ENCODE peak calls at places on chromosome 19, in five cellular contexts. One of them, this sample, is unnamed.

GRCh38 chr19:42469311-42470239 is 26.8 kb upstream of the CXCL17 start:
- DNase-seq in psoas muscle: no peak
- DNase-seq in cardiac muscle cell: no peak
- DNase-seq in BJ: no peak
- DNase-seq in RWPE1: no peak
- DNase-seq in this sample: no peak

GRCh38 chr19:41175825-41176734 is 16.9 kb upstream of the CYP2S1 start:
- DNase-seq in BJ: peak
- DNase-seq in cardiac muscle cell: peak
- DNase-seq in psoas muscle: no peak
- DNase-seq in RWPE1: peak
- DNase-seq in this sample: peak

GRCh38 chr19:11138659-11139526 is 16.7 kb downstream of the SPC24 start:
- DNase-seq in psoas muscle: peak
- DNase-seq in BJ: peak
- DNase-seq in RWPE1: peak
- DNase-seq in cardiac muscle cell: peak
- DNase-seq in this sample: no peak

GRCh38 chr19:3176715-3177501 is 1.7 kb upstream of the S1PR4 start:
- DNase-seq in cardiac muscle cell: no peak
- DNase-seq in RWPE1: peak
- DNase-seq in psoas muscle: no peak
- DNase-seq in BJ: peak
- DNase-seq in this sample: no peak

GRCh38 chr19:14149509-14149994 is 13.2 kb upstream of the ASF1B start:
- DNase-seq in BJ: no peak
- DNase-seq in cardiac muscle cell: no peak
- DNase-seq in psoas muscle: peak
- DNase-seq in RWPE1: no peak
- DNase-seq in this sample: no peak

GRCh38 chr19:33304760-33305647 is 2.7 kb upstream of the CEBPA start:
- DNase-seq in cardiac muscle cell: no peak
- DNase-seq in RWPE1: no peak
- DNase-seq in BJ: no peak
- DNase-seq in psoas muscle: no peak
- DNase-seq in this sample: no peak

GRCh38 chr19:10961073-10961762 is 388 bp downstream of the SMARCA4 start:
- DNase-seq in RWPE1: peak
- DNase-seq in BJ: no peak
- DNase-seq in psoas muscle: peak
- DNase-seq in cardiac muscle cell: peak
- DNase-seq in this sample: no peak

GRCh38 chr19:41746593-41747227 is 8.6 kb upstream of the CEACAM6 start:
- DNase-seq in RWPE1: peak
- DNase-seq in cardiac muscle cell: no peak
- DNase-seq in BJ: no peak
- DNase-seq in psoas muscle: no peak
- DNase-seq in this sample: peak

GRCh38 chr19:57406516-57407123 is 4.3 kb upstream of the ZNF17 start:
- DNase-seq in RWPE1: peak
- DNase-seq in cardiac muscle cell: peak
- DNase-seq in psoas muscle: peak
- DNase-seq in BJ: no peak
- DNase-seq in this sample: no peak

GRCh38 chr19:3983936-3984583 is 1.2 kb downstream of the EEF2 start:
- DNase-seq in RWPE1: no peak
- DNase-seq in BJ: no peak
- DNase-seq in cardiac muscle cell: no peak
- DNase-seq in psoas muscle: peak
- DNase-seq in this sample: no peak

GRCh38 chr19:11738746-11739620 is at the start of gene ZNF823:
- DNase-seq in cardiac muscle cell: peak
- DNase-seq in BJ: peak
- DNase-seq in RWPE1: peak
- DNase-seq in psoas muscle: peak
- DNase-seq in this sample: peak

GRCh38 chr19:12938536-12939291 is at the start of gene CALR:
- DNase-seq in BJ: no peak
- DNase-seq in psoas muscle: peak
- DNase-seq in cardiac muscle cell: no peak
- DNase-seq in RWPE1: no peak
- DNase-seq in this sample: no peak

GRCh38 chr19:34998777-34999497 is 1.2 kb upstream of the GRAMD1A start:
- DNase-seq in cardiac muscle cell: peak
- DNase-seq in BJ: no peak
- DNase-seq in psoas muscle: peak
- DNase-seq in RWPE1: no peak
- DNase-seq in this sample: no peak

GRCh38 chr19:43675269-43675879 is 5.4 kb upstream of the PLAUR start:
- DNase-seq in cardiac muscle cell: no peak
- DNase-seq in psoas muscle: no peak
- DNase-seq in RWPE1: peak
- DNase-seq in BJ: no peak
- DNase-seq in this sample: no peak

GRCh38 chr19:52398091-52398461 is 427 bp downstream of the ZNF528 start:
- DNase-seq in BJ: no peak
- DNase-seq in cardiac muscle cell: peak
- DNase-seq in RWPE1: peak
- DNase-seq in psoas muscle: peak
- DNase-seq in this sample: no peak

GRCh38 chr19:40607311-40607871 is 6.2 kb downstream of the LTBP4 start:
- DNase-seq in RWPE1: no peak
- DNase-seq in cardiac muscle cell: no peak
- DNase-seq in BJ: no peak
- DNase-seq in psoas muscle: no peak
- DNase-seq in this sample: no peak

GRCh38 chr19:3281026-3281425 is 56.6 kb downstream of the CELF5 start:
- DNase-seq in BJ: no peak
- DNase-seq in RWPE1: no peak
- DNase-seq in psoas muscle: no peak
- DNase-seq in cardiac muscle cell: no peak
- DNase-seq in this sample: no peak

GRCh38 chr19:47232422-47233211 is 1.6 kb upstream of the BBC3 start:
- DNase-seq in RWPE1: peak
- DNase-seq in cardiac muscle cell: no peak
- DNase-seq in BJ: peak
- DNase-seq in psoas muscle: no peak
- DNase-seq in this sample: peak

GRCh38 chr19:51096473-51097165 is 11.6 kb downstream of the CTU1 start:
- DNase-seq in BJ: no peak
- DNase-seq in psoas muscle: no peak
- DNase-seq in cardiac muscle cell: no peak
- DNase-seq in RWPE1: no peak
- DNase-seq in this sample: no peak

GRCh38 chr19:55391702-55392615 is 6.2 kb downstream of the RPL28 start:
- DNase-seq in psoas muscle: no peak
- DNase-seq in cardiac muscle cell: no peak
- DNase-seq in BJ: no peak
- DNase-seq in RWPE1: no peak
- DNase-seq in this sample: no peak

GRCh38 chr19:13017306-13018036 is 22.2 kb downstream of the NFIX start:
- DNase-seq in cardiac muscle cell: no peak
- DNase-seq in RWPE1: no peak
- DNase-seq in BJ: no peak
- DNase-seq in psoas muscle: no peak
- DNase-seq in this sample: no peak

GRCh38 chr19:42407085-42407815 is 17.2 kb upstream of the CNFN start:
- DNase-seq in psoas muscle: peak
- DNase-seq in BJ: no peak
- DNase-seq in cardiac muscle cell: no peak
- DNase-seq in RWPE1: no peak
- DNase-seq in this sample: no peak

GRCh38 chr19:55550321-55550650 is 4.9 kb upstream of the SBK3 start:
- DNase-seq in BJ: no peak
- DNase-seq in cardiac muscle cell: no peak
- DNase-seq in psoas muscle: no peak
- DNase-seq in RWPE1: no peak
- DNase-seq in this sample: no peak

GRCh38 chr19:36668646-36669045 is 2.0 kb upstream of the ZNF461 start:
- DNase-seq in BJ: no peak
- DNase-seq in RWPE1: no peak
- DNase-seq in cardiac muscle cell: no peak
- DNase-seq in psoas muscle: no peak
- DNase-seq in this sample: no peak

GRCh38 chr19:53865918-53866696 is 1.6 kb upstream of the MYADM start:
- DNase-seq in psoas muscle: peak
- DNase-seq in BJ: no peak
- DNase-seq in cardiac muscle cell: peak
- DNase-seq in RWPE1: peak
- DNase-seq in this sample: no peak

GRCh38 chr19:38233740-38234251 is 9.8 kb upstream of the DPF1 start:
- DNase-seq in BJ: no peak
- DNase-seq in cardiac muscle cell: peak
- DNase-seq in psoas muscle: peak
- DNase-seq in RWPE1: peak
- DNase-seq in this sample: no peak

GRCh38 chr19:8331263-8331840 is 10.1 kb downstream of the RPS28 start:
- DNase-seq in cardiac muscle cell: no peak
- DNase-seq in RWPE1: no peak
- DNase-seq in psoas muscle: peak
- DNase-seq in BJ: no peak
- DNase-seq in this sample: no peak
- TF ChIP-seq CTCF in cardiac muscle cell: no peak
- TF ChIP-seq CTCF in RWPE1: no peak
- TF ChIP-seq CTCF in psoas muscle: no peak
- TF ChIP-seq CTCF in BJ: no peak
- TF ChIP-seq CTCF in this sample: no peak

GRCh38 chr19:45076851-45077730 is 813 bp upstream of the ZNF296 start:
- DNase-seq in RWPE1: no peak
- DNase-seq in BJ: no peak
- DNase-seq in psoas muscle: no peak
- DNase-seq in cardiac muscle cell: no peak
- DNase-seq in this sample: no peak

GRCh38 chr19:45082170-45082569 is 3.1 kb downstream of the GEMIN7 start:
- DNase-seq in RWPE1: no peak
- DNase-seq in psoas muscle: no peak
- DNase-seq in BJ: no peak
- DNase-seq in cardiac muscle cell: no peak
- DNase-seq in this sample: no peak

GRCh38 chr19:45079911-45080469 is 930 bp downstream of the GEMIN7 start:
- DNase-seq in psoas muscle: no peak
- DNase-seq in cardiac muscle cell: peak
- DNase-seq in BJ: no peak
- DNase-seq in RWPE1: no peak
- DNase-seq in this sample: no peak

GRCh38 chr19:45078390-45079062 is 534 bp upstream of the GEMIN7 start:
- DNase-seq in psoas muscle: no peak
- DNase-seq in BJ: no peak
- DNase-seq in RWPE1: no peak
- DNase-seq in cardiac muscle cell: no peak
- DNase-seq in this sample: no peak

DNA sequence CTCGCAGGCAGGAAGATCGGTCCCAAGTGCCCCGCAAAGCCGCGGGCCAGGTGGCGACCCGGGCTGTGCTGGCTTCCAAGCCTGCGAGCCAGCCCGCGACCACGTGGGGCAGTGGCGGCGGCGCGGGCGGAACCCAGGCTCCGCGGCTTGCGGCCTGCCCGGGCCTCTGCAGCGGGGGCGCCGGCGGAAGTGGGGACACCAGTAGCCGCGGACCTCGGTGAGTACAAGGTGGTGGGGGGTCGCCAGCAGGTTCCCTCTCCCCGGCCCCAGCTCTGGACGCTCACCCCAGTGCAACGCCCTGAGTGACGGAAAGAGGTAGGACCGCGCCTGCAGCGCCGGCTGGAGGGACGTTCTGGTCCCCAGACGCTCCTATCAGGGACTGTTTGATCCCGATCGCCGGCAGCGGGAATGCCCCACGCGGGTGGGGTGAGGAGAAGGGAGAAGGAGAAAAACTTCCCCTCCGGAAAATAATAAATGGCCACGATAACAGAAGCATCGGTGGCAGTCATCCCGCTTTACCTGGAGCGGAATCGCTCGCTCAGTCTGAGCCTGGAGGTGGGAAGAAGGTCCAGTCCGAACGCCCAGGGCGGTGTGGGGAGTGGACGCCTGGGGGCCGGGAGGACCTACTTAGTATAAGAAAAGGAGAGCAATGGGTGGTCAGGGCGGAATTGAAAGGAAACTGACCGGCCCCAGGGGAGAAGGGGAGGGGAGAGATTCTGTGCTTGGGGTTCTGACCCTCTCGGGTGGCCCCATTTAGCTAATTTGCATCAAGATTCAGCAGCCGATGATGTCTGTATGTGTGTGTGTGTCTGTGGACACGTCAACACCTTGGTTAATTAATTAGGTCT is at the start of gene GEMIN7:
- DNase-seq in RWPE1: peak
- DNase-seq in psoas muscle: peak
- DNase-seq in BJ: no peak
- DNase-seq in cardiac muscle cell: peak
- DNase-seq in this sample: no peak
- TF ChIP-seq CTCF in RWPE1: peak
- TF ChIP-seq CTCF in psoas muscle: no peak
- TF ChIP-seq CTCF in BJ: no peak
- TF ChIP-seq CTCF in cardiac muscle cell: no peak
- TF ChIP-seq CTCF in this sample: no peak

DNA sequence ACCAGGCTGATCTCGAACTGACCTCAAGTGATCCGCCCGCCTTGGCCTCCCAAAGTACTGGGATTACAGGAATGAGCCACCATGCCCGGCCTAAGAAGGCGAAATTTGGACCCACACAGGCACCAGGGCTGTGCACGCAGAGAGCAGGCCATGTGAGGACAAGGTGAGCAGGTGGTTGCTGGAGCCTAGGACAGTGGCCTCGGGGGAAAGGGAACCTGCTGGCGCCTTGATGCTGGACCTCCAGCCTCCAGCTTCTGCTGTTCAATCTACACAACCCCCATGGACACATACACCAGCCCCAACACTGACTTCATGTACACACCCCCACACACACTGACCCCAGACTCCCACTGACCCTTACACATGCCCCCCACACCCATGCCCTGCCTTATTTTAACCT is 41.8 kb upstream of the CCNE1 start:
- DNase-seq in cardiac muscle cell: no peak
- DNase-seq in RWPE1: no peak
- DNase-seq in BJ: no peak
- DNase-seq in psoas muscle: no peak
- DNase-seq in this sample: no peak
- TF ChIP-seq CTCF in cardiac muscle cell: no peak
- TF ChIP-seq CTCF in RWPE1: no peak
- TF ChIP-seq CTCF in BJ: no peak
- TF ChIP-seq CTCF in psoas muscle: no peak
- TF ChIP-seq CTCF in this sample: no peak

DNA sequence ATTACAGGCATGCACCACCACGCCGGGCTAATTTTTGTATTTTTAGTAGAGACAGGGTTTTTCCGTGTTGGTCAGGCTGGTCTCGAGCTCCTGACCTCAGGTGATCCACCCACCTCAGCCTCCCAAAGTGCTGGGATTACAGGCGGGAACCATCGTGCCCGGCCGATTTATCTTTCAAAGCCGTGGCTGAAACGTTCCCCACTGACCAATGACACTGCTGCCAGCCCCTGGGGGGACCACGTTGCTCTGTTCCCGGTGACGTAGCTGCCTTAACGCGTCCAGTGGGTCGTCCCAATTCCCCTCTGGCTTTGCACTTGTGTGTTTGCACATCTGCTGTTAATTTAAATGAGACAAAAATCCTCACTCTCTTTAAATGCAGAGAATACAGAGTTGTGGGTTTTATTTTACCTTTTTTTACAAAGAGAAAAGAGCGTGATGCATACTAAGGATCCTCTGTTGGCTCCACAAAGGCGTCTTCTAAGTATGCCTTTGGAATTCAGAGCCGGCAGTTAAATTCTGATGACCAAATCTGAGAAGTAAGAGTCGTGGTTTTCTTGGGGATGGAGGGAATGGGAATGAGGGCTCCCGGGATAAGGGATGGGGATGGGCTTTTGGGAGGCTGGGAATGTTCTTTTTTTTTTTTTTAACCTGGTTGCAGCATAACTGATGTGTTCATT is 18.5 kb upstream of the LMTK3 start:
- DNase-seq in cardiac muscle cell: no peak
- DNase-seq in psoas muscle: no peak
- DNase-seq in RWPE1: no peak
- DNase-seq in BJ: no peak
- DNase-seq in this sample: no peak
- TF ChIP-seq CTCF in cardiac muscle cell: no peak
- TF ChIP-seq CTCF in psoas muscle: no peak
- TF ChIP-seq CTCF in RWPE1: no peak
- TF ChIP-seq CTCF in BJ: no peak
- TF ChIP-seq CTCF in this sample: no peak